ENCODE peak calls at places on chromosomes 13 and 19, in four cellular contexts. G is tibial nerve, D is left ventricle myocardium inferior, F is right atrium auricular region. B is an unnamed sample. For H3K9me3, the result is how much of the 10 kb centered on the place peaks cover.

GRCh38 chr13:74825170-74825948 is 656.6 kb downstream of the TBC1D4 start:
- DNase-seq in G (no peak), D (no peak), F (no peak), B (no peak)

GRCh38 chr19:16252459-16253205 is 54.9 kb downstream of the AP1M1 start:
- DNase-seq in D (peak), G (no peak), F (no peak), B (no peak)

GRCh38 chr19:20247016-20247683 is 80.1 kb downstream of the ZNF486 start:
- DNase-seq in F (no peak), G (no peak), D (peak), B (no peak)

GRCh38 chr13:30998548-30999140 is 66.2 kb downstream of the TEX26 start:
- DNase-seq in G (no peak), F (no peak), D (no peak), B (no peak)

GRCh38 chr13:20405691-20406090 is 120.0 kb downstream of the CRYL1 start:
- DNase-seq in D (no peak), F (no peak), G (no peak), B (no peak)

GRCh38 chr13:110403315-110403714 is 96.2 kb downstream of the COL4A2 start:
- DNase-seq in G (no peak), D (no peak), F (no peak), B (no peak)

GRCh38 chr19:23787106-23787505 is 28.4 kb upstream of the ZNF681 start:
- DNase-seq in D (no peak), G (no peak), F (no peak), B (no peak)

GRCh38 chr13:40432018-40432978 is 234.1 kb downstream of the FOXO1 start:
- DNase-seq in G (no peak), F (no peak), D (no peak), B (no peak)

GRCh38 chr13:46198794-46199193 is 12.9 kb upstream of the LRRC63 start:
- DNase-seq in F (no peak), D (no peak), G (no peak), B (no peak)

GRCh38 chr19:6744381-6745288 is 5.2 kb downstream of the TRIP10 start:
- DNase-seq in D (peak), F (peak), G (peak), B (no peak)

GRCh38 chr19:50972795-50973376 is 3.5 kb upstream of the KLK6 start:
- DNase-seq in D (no peak), G (no peak), F (no peak), B (no peak)

GRCh38 chr19:798415-799075 is 1.3 kb downstream of the PTBP1 start:
- DNase-seq in D (no peak), G (no peak), F (no peak), B (no peak)

GRCh38 chr13:50386527-50387123 is 371.4 kb downstream of the KCNRG start:
- DNase-seq in F (no peak), G (no peak), D (peak), B (no peak)

GRCh38 chr13:113928701-113929627 is 44.9 kb downstream of the C13orf46 start:
- DNase-seq in F (peak), G (peak), D (peak), B (no peak)

GRCh38 chr19:47848871-47849473 is 10.1 kb upstream of the TPRX2 start:
- DNase-seq in D (no peak), G (no peak), F (no peak), B (no peak)

GRCh38 chr19:16327501-16327900 is 2.9 kb downstream of the KLF2 start:
- DNase-seq in D (no peak), F (no peak), G (no peak), B (no peak)

GRCh38 chr19:5046339-5047039 is 77.6 kb downstream of the KDM4B start:
- DNase-seq in G (no peak), D (no peak), F (no peak), B (no peak)

GRCh38 chr19:34482380-34483250 is 1.1 kb downstream of the WTIP start:
- DNase-seq in D (no peak), G (no peak), F (no peak), B (no peak)

GRCh38 chr13:79775830-79776229 is 294.9 kb downstream of the NDFIP2 start:
- DNase-seq in F (no peak), D (no peak), G (no peak), B (no peak)

GRCh38 chr13:110024646-110024980 is 238.2 kb upstream of the IRS2 start:
- DNase-seq in G (no peak), D (no peak), F (no peak), B (no peak)

GRCh38 chr13:112238436-112238995 is 137.6 kb upstream of the SPACA7 start:
- DNase-seq in G (no peak), D (no peak), F (no peak), B (no peak)
- H3K9me3 ChIP-seq in G (under half), D (under half), F (under half), B (under half)

GRCh38 chr19:11783767-11784166 is 14.6 kb upstream of the ZNF491 start:
- DNase-seq in F (no peak), D (no peak), G (no peak), B (no peak)

GRCh38 chr19:11781295-11782057 is 14.7 kb downstream of the ZNF441 start:
- DNase-seq in D (no peak), G (no peak), F (no peak), B (no peak)

GRCh38 chr19:11784356-11784755 is 14.0 kb upstream of the ZNF491 start:
- DNase-seq in G (no peak), F (no peak), D (no peak), B (no peak)

GRCh38 chr19:11780431-11781020 is 13.7 kb downstream of the ZNF441 start:
- DNase-seq in D (no peak), G (no peak), F (no peak), B (no peak)
- H3K9me3 ChIP-seq in D (half or more), G (under half), F (under half), B (half or more)

DNA sequence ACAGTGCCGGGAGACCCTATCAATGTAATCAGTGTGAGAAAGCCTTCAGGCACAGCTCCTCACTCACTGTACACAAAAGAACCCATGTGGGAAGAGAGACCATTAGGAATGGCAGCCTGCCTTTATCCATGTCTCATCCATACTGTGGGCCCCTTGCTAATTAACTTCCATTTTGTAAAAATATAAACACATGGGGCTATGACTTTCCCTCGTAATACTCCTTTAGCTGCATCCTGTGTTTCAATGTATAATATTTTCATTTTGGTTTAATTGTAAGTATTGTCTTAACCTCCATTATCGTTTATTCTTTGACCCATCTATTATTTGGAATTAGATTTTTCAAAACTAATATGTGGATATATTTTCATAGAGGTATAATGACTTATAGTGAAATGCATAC is 29.3 kb downstream of the ZNF333 start:
- DNase-seq in G (no peak), D (no peak), F (no peak), B (no peak)
- H3K9me3 ChIP-seq in G (under half), D (half or more), F (under half), B (under half)

DNA sequence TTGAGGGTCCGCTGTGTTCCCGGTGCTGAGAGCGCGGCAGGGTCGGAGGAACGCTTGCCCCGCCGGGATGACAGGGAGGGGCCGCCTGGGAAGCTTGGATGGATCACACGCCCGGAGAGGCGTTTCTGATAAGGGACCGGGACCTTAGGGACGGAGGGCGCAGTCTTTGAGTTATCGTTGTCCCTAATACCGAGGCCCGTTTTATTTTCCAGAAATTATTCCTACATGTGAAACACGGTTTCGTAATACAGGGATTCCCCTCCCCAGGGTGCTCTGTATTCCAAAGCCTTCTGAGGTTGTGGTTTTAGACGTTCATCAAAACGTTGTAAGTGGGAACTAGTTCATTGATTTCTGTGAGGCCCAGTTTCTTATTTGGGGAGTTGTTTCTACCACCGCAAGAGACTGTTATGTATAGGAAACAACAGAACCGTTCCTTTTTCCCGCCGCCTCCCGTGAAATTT is 744 bp downstream of the PDCD5 start:
- DNase-seq in F (no peak), G (no peak), D (peak), B (no peak)
- H3K9me3 ChIP-seq in F (under half), G (under half), D (under half), B (under half)

DNA sequence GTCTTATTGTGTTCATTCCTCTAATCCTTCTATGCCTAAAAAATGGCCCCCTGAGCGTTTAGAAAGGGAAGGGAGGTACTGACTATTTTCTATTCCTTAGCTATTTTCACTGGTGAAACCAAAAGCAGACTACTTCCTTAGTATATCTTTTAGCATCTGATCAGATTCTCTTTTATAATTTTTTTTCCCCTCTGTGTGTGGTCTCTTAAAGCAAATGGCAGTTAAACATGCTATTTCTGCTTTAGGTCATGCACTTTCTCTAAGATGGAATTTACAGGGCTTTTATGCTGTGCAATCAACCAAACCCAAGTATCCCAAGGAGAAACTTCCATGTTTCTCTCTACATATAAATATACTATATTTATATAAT is 10.0 kb upstream of the ITM2B start:
- DNase-seq in G (no peak), D (no peak), F (no peak), B (no peak)
- H3K9me3 ChIP-seq in G (under half), D (under half), F (under half), B (under half)

GRCh38 chr13:18232994-18233782 is 948.4 kb downstream of the TUBA3C start:
- DNase-seq in F (no peak), G (no peak), D (no peak), B (no peak)
- H3K9me3 ChIP-seq in F (under half), G (under half), D (under half), B (under half)

GRCh38 chr13:99987180-99988047 is 5.8 kb downstream of the ZIC2 start:
- DNase-seq in D (no peak), G (no peak), F (no peak), B (no peak)

GRCh38 chr13:99986751-99987150 is 5.2 kb downstream of the ZIC2 start:
- DNase-seq in F (no peak), G (no peak), D (no peak), B (no peak)

GRCh38 chr13:99984463-99985242 is 3.1 kb downstream of the ZIC2 start:
- DNase-seq in D (no peak), F (no peak), G (no peak), B (no peak)

GRCh38 chr13:99985243-99985874 is 3.8 kb downstream of the ZIC2 start:
- DNase-seq in F (no peak), D (no peak), G (no peak), B (no peak)

DNA sequence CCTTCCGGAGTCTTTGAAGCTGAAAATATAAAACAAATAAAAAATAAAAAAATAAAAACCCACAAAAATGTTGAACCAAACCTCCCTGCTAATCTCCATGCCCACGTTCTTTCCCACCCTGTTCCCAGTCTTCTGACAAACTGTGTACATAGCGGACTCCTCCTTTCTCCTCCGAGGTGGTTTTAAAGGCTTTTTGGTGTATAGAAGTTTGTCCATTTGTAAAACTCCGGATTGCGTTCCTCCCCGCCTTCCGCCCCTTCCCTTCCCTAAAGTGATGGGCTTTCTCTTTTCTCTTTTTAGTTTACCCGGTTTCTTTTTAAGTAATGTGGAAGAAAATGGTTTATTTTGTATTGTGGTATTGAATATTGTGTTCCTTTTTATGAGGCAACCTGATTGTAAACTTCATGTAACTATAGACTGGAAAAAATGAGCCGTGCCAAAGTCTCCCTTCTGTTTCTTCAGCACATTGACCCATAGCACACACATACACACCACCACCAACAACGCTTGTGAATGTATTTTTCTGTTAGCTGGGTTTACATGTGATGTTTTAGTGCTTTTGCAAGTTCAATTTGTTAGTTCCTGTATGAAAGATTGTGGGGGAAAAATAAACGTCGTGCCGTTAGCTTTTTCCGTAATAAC is 4.4 kb downstream of the ZIC2 start:
- DNase-seq in F (no peak), G (no peak), D (no peak), B (no peak)
- H3K9me3 ChIP-seq in F (under half), G (under half), D (under half), B (under half)

GRCh38 chr13:108667205-108667604 is 37.8 kb downstream of the MYO16 start:
- DNase-seq in D (no peak), G (no peak), F (no peak), B (no peak)
- H3K9me3 ChIP-seq in D (under half), G (under half), F (under half), B (under half)

GRCh38 chr19:57606931-57607330 is 7.1 kb upstream of the ZNF134 start:
- DNase-seq in F (no peak), D (no peak), G (no peak), B (no peak)

GRCh38 chr19:57615346-57615745 is 1.3 kb downstream of the ZNF134 start:
- DNase-seq in D (no peak), G (no peak), F (no peak), B (no peak)

GRCh38 chr19:57613941-57614743 is at the start of gene ZNF134:
- DNase-seq in D (peak), F (peak), G (peak), B (peak)

DNA sequence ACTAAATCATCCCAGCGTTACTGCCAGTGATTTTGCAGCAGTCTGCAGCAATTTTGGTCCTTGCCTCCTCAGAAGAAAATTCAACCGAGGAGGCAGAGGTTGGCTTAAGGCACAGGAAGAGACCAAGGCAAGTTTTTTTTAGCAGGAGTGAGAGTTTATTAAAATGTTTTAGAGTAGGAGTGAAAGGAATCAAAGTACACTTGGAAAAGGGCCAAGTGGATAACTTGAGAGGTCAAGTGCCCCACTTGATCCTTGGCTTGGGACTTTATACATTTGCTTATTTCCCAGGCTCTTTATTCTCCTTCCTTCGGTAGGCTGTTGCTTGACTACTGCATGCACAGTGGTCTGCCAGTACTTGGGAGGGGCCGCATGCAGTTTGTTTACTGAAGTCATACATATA is 2.9 kb upstream of the ZNF134 start:
- DNase-seq in G (no peak), F (no peak), D (no peak), B (no peak)
- H3K9me3 ChIP-seq in G (under half), F (under half), D (half or more), B (under half)

GRCh38 chr19:57055956-57056355 is 63.8 kb upstream of the USP29 start:
- DNase-seq in D (no peak), F (no peak), G (no peak), B (no peak)
- H3K9me3 ChIP-seq in D (under half), F (under half), G (under half), B (under half)

B was measured in T-helper 17 cell.